ENCODE peak calls at places on chromosome 10, in eight cellular contexts. R is EH, G is NCI-H460, O is T-cell, C is astrocyte of the spinal cord, P is cardiac fibroblast, M is anterior cingulate cortex, E is iris pigment epithelial cell. H is an unnamed sample.

GRCh38 chr10:129090618-129091366 is 376.2 kb upstream of the MGMT start:
- DNase-seq in G (no peak), C (no peak), E (no peak), O (no peak), M (no peak), P (peak), R (no peak), H (no peak)

GRCh38 chr10:30495687-30496086 is 61.7 kb downstream of the MAP3K8 start:
- DNase-seq in P (no peak), E (peak), M (no peak), R (peak), O (no peak), C (no peak), G (no peak), H (no peak)

GRCh38 chr10:10852464-10852863 is 165.2 kb upstream of the CELF2 start:
- DNase-seq in E (no peak), R (no peak), G (no peak), M (no peak), P (no peak), O (no peak), C (no peak), H (no peak)

GRCh38 chr10:124935946-124936345 is 6.0 kb upstream of the ZRANB1 start:
- DNase-seq in E (peak), C (no peak), P (no peak), O (no peak), R (peak), M (no peak), G (no peak), H (no peak)

GRCh38 chr10:114795039-114795438 is 26.5 kb upstream of the FHIP2A start:
- DNase-seq in M (no peak), P (no peak), C (no peak), O (no peak), G (no peak), E (no peak), R (peak), H (no peak)

GRCh38 chr10:92240289-92241157 is 50.4 kb downstream of the CPEB3 start:
- DNase-seq in C (peak), E (peak), M (peak), R (peak), O (no peak), G (peak), P (peak), H (no peak)

GRCh38 chr10:121526801-121527221 is 71.4 kb downstream of the FGFR2 start:
- DNase-seq in C (no peak), O (no peak), P (no peak), R (no peak), G (no peak), E (no peak), M (no peak), H (no peak)

GRCh38 chr10:12971001-12971788 is 30.3 kb downstream of the CCDC3 start:
- DNase-seq in P (no peak), M (no peak), G (no peak), E (no peak), C (no peak), R (no peak), O (no peak), H (no peak)

GRCh38 chr10:86654411-86655172 is at the start of gene OPN4:
- DNase-seq in O (no peak), G (no peak), P (no peak), C (peak), M (no peak), R (peak), E (peak), H (no peak)

GRCh38 chr10:125121003-125121402 is 39.4 kb downstream of the CTBP2 start:
- DNase-seq in O (no peak), R (no peak), C (no peak), P (no peak), E (no peak), G (no peak), M (no peak), H (no peak)

GRCh38 chr10:50874723-50875122 is 10.7 kb downstream of the A1CF start:
- DNase-seq in C (no peak), R (no peak), G (no peak), P (no peak), M (no peak), E (no peak), O (no peak), H (no peak)

GRCh38 chr10:97278491-97278989 is 13.9 kb downstream of the ARHGAP19 start:
- DNase-seq in P (peak), R (peak), M (no peak), E (peak), G (peak), O (no peak), C (peak), H (no peak)

GRCh38 chr10:58326967-58327381 is 7.8 kb upstream of the UBE2D1 start:
- DNase-seq in G (no peak), E (peak), M (no peak), P (peak), R (peak), C (peak), O (no peak), H (no peak)

GRCh38 chr10:16184911-16185310 is 251.9 kb upstream of the PTER start:
- DNase-seq in C (no peak), O (no peak), M (no peak), R (no peak), P (no peak), G (no peak), E (no peak), H (no peak)

GRCh38 chr10:89283988-89284475 is 17.8 kb upstream of the IFIT2 start:
- DNase-seq in E (peak), C (peak), R (peak), M (peak), G (peak), O (no peak), P (peak), H (no peak)

GRCh38 chr10:100325164-100325563 is 4.9 kb downstream of the PKD2L1 start:
- DNase-seq in C (no peak), R (peak), G (no peak), O (no peak), M (no peak), P (no peak), E (no peak), H (no peak)

GRCh38 chr10:115491526-115492140 is 398.5 kb downstream of the ATRNL1 start:
- DNase-seq in R (no peak), G (no peak), C (no peak), P (no peak), E (no peak), M (no peak), O (no peak), H (no peak)

GRCh38 chr10:35643976-35644799 is 2.1 kb upstream of the FZD8 start:
- DNase-seq in R (no peak), C (peak), E (peak), P (no peak), G (no peak), O (no peak), M (no peak), H (no peak)

GRCh38 chr10:114876602-114877300 is 55.2 kb downstream of the FHIP2A start:
- DNase-seq in M (peak), G (peak), O (no peak), P (peak), R (peak), E (peak), C (peak), H (no peak)

GRCh38 chr10:35506741-35507140 is 98.4 kb upstream of the GJD4 start:
- DNase-seq in P (no peak), E (no peak), R (no peak), M (no peak), O (no peak), G (no peak), C (no peak), H (no peak)

GRCh38 chr10:89118091-89118490 is 89.0 kb downstream of the CH25H start:
- DNase-seq in C (peak), O (no peak), P (peak), E (peak), R (peak), G (no peak), M (no peak), H (no peak)

GRCh38 chr10:126686271-126686670 is 15.8 kb upstream of the C10orf90 start:
- DNase-seq in R (peak), C (peak), O (no peak), E (peak), M (no peak), P (no peak), G (no peak), H (no peak)

GRCh38 chr10:47243356-47243755 is 56.6 kb upstream of the GDF10 start:
- DNase-seq in M (no peak), C (no peak), G (no peak), R (no peak), E (no peak), O (no peak), P (no peak), H (no peak)

GRCh38 chr10:69465457-69466157 is 14.3 kb downstream of the TSPAN15 start:
- DNase-seq in M (no peak), C (no peak), O (no peak), P (no peak), G (no peak), E (no peak), R (no peak), H (no peak)

GRCh38 chr10:33134011-33134751 is 176.2 kb upstream of the ITGB1 start:
- DNase-seq in R (peak), O (peak), M (no peak), P (peak), E (peak), G (peak), C (peak), H (peak)

GRCh38 chr10:49182776-49183175 is 5.4 kb downstream of the TMEM273 start:
- DNase-seq in P (no peak), E (no peak), G (no peak), O (no peak), R (no peak), C (no peak), M (no peak), H (no peak)

GRCh38 chr10:132347211-132347930 is 15.4 kb downstream of the LRRC27 start:
- DNase-seq in R (no peak), O (no peak), G (no peak), M (no peak), E (no peak), P (no peak), C (no peak), H (no peak)

GRCh38 chr10:63114031-63114814 is 18.9 kb upstream of the NRBF2 start:
- DNase-seq in G (peak), M (no peak), P (peak), O (no peak), E (peak), R (peak), C (peak), H (no peak)

GRCh38 chr10:23556727-23557440 is 118.0 kb downstream of the OTUD1 start:
- DNase-seq in R (peak), G (no peak), P (no peak), M (no peak), E (peak), O (no peak), C (peak), H (no peak)

GRCh38 chr10:5958077-5958476 is 19.3 kb downstream of the IL15RA start:
- DNase-seq in P (peak), C (peak), E (peak), R (peak), G (no peak), O (no peak), M (no peak), H (no peak)

GRCh38 chr10:95767884-95768556 is 12.1 kb downstream of the ENTPD1 start:
- DNase-seq in C (peak), E (peak), M (no peak), O (no peak), P (peak), G (no peak), R (peak), H (no peak)

GRCh38 chr10:102935510-102935909 is 17.4 kb downstream of the CNNM2 start:
- DNase-seq in O (no peak), C (no peak), G (no peak), M (no peak), P (no peak), R (no peak), E (no peak), H (no peak)

GRCh38 chr10:45118929-45119328 is 118.2 kb downstream of the ZNF22 start:
- DNase-seq in P (no peak), G (no peak), O (no peak), E (no peak), R (no peak), M (no peak), C (no peak), H (no peak)